ENCODE peak calls at places on chromosomes 2 and 18, in seven cellular contexts. One of them, this sample, is unnamed.
A peak's percentile ranks its signal among the peaks of the same experiment; 100 is the strongest.

GRCh38 chr2:198499539-198499938 is 695.1 kb downstream of the PLCL1 start:
- DNase-seq in EL: peak; percentile 26
- DNase-seq in heart left ventricle: peak; percentile 54
- DNase-seq in epithelial cell of prostate: no peak
- DNase-seq in NT2/D1: no peak
- DNase-seq in frontal cortex: no peak
- DNase-seq in stimulated activated CD4-positive, alpha-beta T cell treated with anti-CD3 and anti-CD28 coated beads, Interleukin-1b, Interleukin-23, amount 100 ng/mL, for 24 hours: no peak
- DNase-seq in this sample: peak; percentile 8

GRCh38 chr2:108583903-108584520 is 49.7 kb downstream of the LIMS1 start:
- DNase-seq in EL: peak; percentile 80
- DNase-seq in heart left ventricle: peak; percentile 59
- DNase-seq in epithelial cell of prostate: no peak
- DNase-seq in NT2/D1: no peak
- DNase-seq in frontal cortex: peak; percentile 27
- DNase-seq in stimulated activated CD4-positive, alpha-beta T cell treated with anti-CD3 and anti-CD28 coated beads, Interleukin-1b, Interleukin-23, amount 100 ng/mL, for 24 hours: peak; percentile 31
- DNase-seq in this sample: peak; percentile 83

GRCh38 chr2:8590940-8591339 is 90.9 kb upstream of the ID2 start:
- DNase-seq in EL: no peak
- DNase-seq in heart left ventricle: no peak
- DNase-seq in epithelial cell of prostate: no peak
- DNase-seq in NT2/D1: no peak
- DNase-seq in frontal cortex: no peak
- DNase-seq in stimulated activated CD4-positive, alpha-beta T cell treated with anti-CD3 and anti-CD28 coated beads, Interleukin-1b, Interleukin-23, amount 100 ng/mL, for 24 hours: no peak
- DNase-seq in this sample: peak; percentile 32

GRCh38 chr18:6950641-6951040 is 167.0 kb downstream of the LAMA1 start:
- DNase-seq in EL: no peak
- DNase-seq in heart left ventricle: no peak
- DNase-seq in epithelial cell of prostate: no peak
- DNase-seq in NT2/D1: no peak
- DNase-seq in frontal cortex: no peak
- DNase-seq in stimulated activated CD4-positive, alpha-beta T cell treated with anti-CD3 and anti-CD28 coated beads, Interleukin-1b, Interleukin-23, amount 100 ng/mL, for 24 hours: no peak
- DNase-seq in this sample: no peak

GRCh38 chr2:230942920-230943896 is 18.2 kb upstream of the GPR55 start:
- DNase-seq in EL: peak; percentile 20
- DNase-seq in heart left ventricle: no peak
- DNase-seq in epithelial cell of prostate: no peak
- DNase-seq in NT2/D1: no peak
- DNase-seq in frontal cortex: no peak
- DNase-seq in stimulated activated CD4-positive, alpha-beta T cell treated with anti-CD3 and anti-CD28 coated beads, Interleukin-1b, Interleukin-23, amount 100 ng/mL, for 24 hours: no peak
- DNase-seq in this sample: no peak

GRCh38 chr2:55511508-55512124 is 7.9 kb upstream of the CFAP36 start:
- DNase-seq in EL: peak; percentile 50
- DNase-seq in heart left ventricle: no peak
- DNase-seq in epithelial cell of prostate: no peak
- DNase-seq in NT2/D1: peak; percentile 57
- DNase-seq in frontal cortex: no peak
- DNase-seq in stimulated activated CD4-positive, alpha-beta T cell treated with anti-CD3 and anti-CD28 coated beads, Interleukin-1b, Interleukin-23, amount 100 ng/mL, for 24 hours: no peak
- DNase-seq in this sample: peak; percentile 61

GRCh38 chr2:71930073-71930681 is 217.5 kb downstream of the CYP26B1 start:
- DNase-seq in EL: peak; percentile 20
- DNase-seq in heart left ventricle: no peak
- DNase-seq in epithelial cell of prostate: no peak
- DNase-seq in NT2/D1: no peak
- DNase-seq in frontal cortex: no peak
- DNase-seq in stimulated activated CD4-positive, alpha-beta T cell treated with anti-CD3 and anti-CD28 coated beads, Interleukin-1b, Interleukin-23, amount 100 ng/mL, for 24 hours: no peak
- DNase-seq in this sample: peak; percentile 84

GRCh38 chr2:69185807-69186206 is 172.8 kb downstream of the ANTXR1 start:
- DNase-seq in EL: peak; percentile 85
- DNase-seq in heart left ventricle: no peak
- DNase-seq in epithelial cell of prostate: peak; percentile 55
- DNase-seq in NT2/D1: no peak
- DNase-seq in frontal cortex: no peak
- DNase-seq in stimulated activated CD4-positive, alpha-beta T cell treated with anti-CD3 and anti-CD28 coated beads, Interleukin-1b, Interleukin-23, amount 100 ng/mL, for 24 hours: no peak
- DNase-seq in this sample: peak; percentile 94

GRCh38 chr2:61210332-61210981 is 48.5 kb downstream of the C2orf74 start:
- DNase-seq in EL: peak; percentile 80
- DNase-seq in heart left ventricle: no peak
- DNase-seq in epithelial cell of prostate: peak; percentile 52
- DNase-seq in NT2/D1: no peak
- DNase-seq in frontal cortex: no peak
- DNase-seq in stimulated activated CD4-positive, alpha-beta T cell treated with anti-CD3 and anti-CD28 coated beads, Interleukin-1b, Interleukin-23, amount 100 ng/mL, for 24 hours: no peak
- DNase-seq in this sample: no peak

GRCh38 chr2:44747794-44748193 is 193.7 kb upstream of the SIX3 start:
- DNase-seq in EL: no peak
- DNase-seq in heart left ventricle: no peak
- DNase-seq in epithelial cell of prostate: no peak
- DNase-seq in NT2/D1: no peak
- DNase-seq in frontal cortex: no peak
- DNase-seq in stimulated activated CD4-positive, alpha-beta T cell treated with anti-CD3 and anti-CD28 coated beads, Interleukin-1b, Interleukin-23, amount 100 ng/mL, for 24 hours: no peak
- DNase-seq in this sample: no peak

GRCh38 chr2:24947758-24948157 is 24.0 kb downstream of the DNAJC27 start:
- DNase-seq in EL: no peak
- DNase-seq in heart left ventricle: no peak
- DNase-seq in epithelial cell of prostate: no peak
- DNase-seq in NT2/D1: no peak
- DNase-seq in frontal cortex: no peak
- DNase-seq in stimulated activated CD4-positive, alpha-beta T cell treated with anti-CD3 and anti-CD28 coated beads, Interleukin-1b, Interleukin-23, amount 100 ng/mL, for 24 hours: no peak
- DNase-seq in this sample: no peak

GRCh38 chr2:146721486-146721885 is 1123.3 kb upstream of the ACVR2A start:
- DNase-seq in EL: no peak
- DNase-seq in heart left ventricle: no peak
- DNase-seq in epithelial cell of prostate: peak; percentile 43
- DNase-seq in NT2/D1: no peak
- DNase-seq in frontal cortex: no peak
- DNase-seq in stimulated activated CD4-positive, alpha-beta T cell treated with anti-CD3 and anti-CD28 coated beads, Interleukin-1b, Interleukin-23, amount 100 ng/mL, for 24 hours: no peak
- DNase-seq in this sample: no peak

GRCh38 chr2:61439241-61440002 is 31.5 kb downstream of the USP34 start:
- DNase-seq in EL: no peak
- DNase-seq in heart left ventricle: peak; percentile 86
- DNase-seq in epithelial cell of prostate: no peak
- DNase-seq in NT2/D1: no peak
- DNase-seq in frontal cortex: no peak
- DNase-seq in stimulated activated CD4-positive, alpha-beta T cell treated with anti-CD3 and anti-CD28 coated beads, Interleukin-1b, Interleukin-23, amount 100 ng/mL, for 24 hours: no peak
- DNase-seq in this sample: no peak

GRCh38 chr2:163044116-163044515 is 205.5 kb upstream of the KCNH7 start:
- DNase-seq in EL: no peak
- DNase-seq in heart left ventricle: no peak
- DNase-seq in epithelial cell of prostate: no peak
- DNase-seq in NT2/D1: no peak
- DNase-seq in frontal cortex: no peak
- DNase-seq in stimulated activated CD4-positive, alpha-beta T cell treated with anti-CD3 and anti-CD28 coated beads, Interleukin-1b, Interleukin-23, amount 100 ng/mL, for 24 hours: no peak
- DNase-seq in this sample: no peak

GRCh38 chr2:176213406-176213805 is 24.9 kb downstream of the HOXD1 start:
- DNase-seq in EL: no peak
- DNase-seq in heart left ventricle: no peak
- DNase-seq in epithelial cell of prostate: no peak
- DNase-seq in NT2/D1: no peak
- DNase-seq in frontal cortex: no peak
- DNase-seq in stimulated activated CD4-positive, alpha-beta T cell treated with anti-CD3 and anti-CD28 coated beads, Interleukin-1b, Interleukin-23, amount 100 ng/mL, for 24 hours: no peak
- DNase-seq in this sample: no peak

GRCh38 chr2:240358080-240358479 is 77.4 kb upstream of the GPC1 start:
- DNase-seq in EL: no peak
- DNase-seq in heart left ventricle: no peak
- DNase-seq in epithelial cell of prostate: no peak
- DNase-seq in NT2/D1: no peak
- DNase-seq in frontal cortex: no peak
- DNase-seq in stimulated activated CD4-positive, alpha-beta T cell treated with anti-CD3 and anti-CD28 coated beads, Interleukin-1b, Interleukin-23, amount 100 ng/mL, for 24 hours: no peak
- DNase-seq in this sample: no peak

GRCh38 chr2:136378712-136379595 is 261.0 kb upstream of the CXCR4 start:
- DNase-seq in EL: peak; percentile 39
- DNase-seq in heart left ventricle: peak; percentile 49
- DNase-seq in epithelial cell of prostate: no peak
- DNase-seq in NT2/D1: peak; percentile 60
- DNase-seq in frontal cortex: no peak
- DNase-seq in stimulated activated CD4-positive, alpha-beta T cell treated with anti-CD3 and anti-CD28 coated beads, Interleukin-1b, Interleukin-23, amount 100 ng/mL, for 24 hours: peak; percentile 52
- DNase-seq in this sample: peak; percentile 20